ENCODE peak calls at places on chromosomes 3 and 15, in seven cellular contexts. E is fibroblast of lung, B is PC-3, Q is HL-60, Y is astrocyte of the spinal cord, M is HFF-Myc, T is cardiac muscle cell. D is an unnamed sample.

GRCh38 chr15:100651253-100651652 is 48.9 kb downstream of the ASB7 start:
- DNase-seq in E (peak), Q (no peak), M (no peak), B (peak), Y (no peak), T (peak), D (no peak)

GRCh38 chr3:97131476-97131875 is 317.1 kb downstream of the EPHA6 start:
- DNase-seq in T (no peak), Y (no peak), M (no peak), B (no peak), E (no peak), Q (no peak), D (no peak)

GRCh38 chr15:60835000-60835399 is 356.1 kb upstream of the ICE2 start:
- DNase-seq in Q (no peak), B (no peak), E (no peak), T (no peak), M (no peak), Y (no peak), D (no peak)

GRCh38 chr3:124206225-124206624 is 214.3 kb upstream of the ROPN1 start:
- DNase-seq in T (no peak), B (no peak), Y (no peak), M (no peak), E (no peak), Q (no peak), D (no peak)

GRCh38 chr3:100999160-100999559 is 5.9 kb upstream of the ABI3BP start:
- DNase-seq in T (no peak), B (no peak), Y (no peak), Q (no peak), E (no peak), M (no peak), D (no peak)

GRCh38 chr3:85796140-85796539 is 837.4 kb downstream of the CADM2 start:
- DNase-seq in T (no peak), B (no peak), Q (no peak), M (no peak), Y (no peak), E (peak), D (no peak)

GRCh38 chr3:142022381-142022780 is 127.0 kb downstream of the TFDP2 start:
- DNase-seq in T (peak), Y (peak), E (peak), M (peak), Q (peak), B (peak), D (peak)

GRCh38 chr15:49145651-49146609 is 9.5 kb downstream of the COPS2 start:
- DNase-seq in B (peak), E (peak), Q (peak), M (peak), T (peak), Y (peak), D (peak)

GRCh38 chr3:75138345-75138744 is 523.9 kb upstream of the CNTN3 start:
- DNase-seq in Y (no peak), E (no peak), Q (no peak), M (no peak), T (no peak), B (no peak), D (no peak)

GRCh38 chr3:173690542-173690941 is 293.0 kb downstream of the NLGN1 start:
- DNase-seq in T (no peak), Y (peak), E (peak), Q (no peak), M (no peak), B (peak), D (no peak)

GRCh38 chr15:75036269-75036668 is 12.9 kb downstream of the PPCDC start:
- DNase-seq in M (no peak), T (no peak), B (peak), Q (no peak), E (no peak), Y (no peak), D (no peak)

GRCh38 chr3:178084938-178085816 is 451.1 kb upstream of the KCNMB2 start:
- DNase-seq in Q (no peak), B (no peak), M (no peak), T (peak), Y (peak), E (peak), D (peak)

GRCh38 chr3:14286887-14287496 is 108.4 kb downstream of the LSM3 start:
- DNase-seq in Y (no peak), T (no peak), M (no peak), E (no peak), Q (peak), B (no peak), D (no peak)

GRCh38 chr3:138187296-138188012 is at the start of gene ARMC8:
- DNase-seq in B (peak), Q (peak), M (no peak), E (no peak), Y (peak), T (no peak), D (peak)

GRCh38 chr15:45121020-45121419 is 6.9 kb downstream of the DUOXA2 start:
- DNase-seq in E (no peak), M (no peak), B (no peak), T (no peak), Y (no peak), Q (no peak), D (no peak)

GRCh38 chr15:101055411-101055810 is 136.3 kb downstream of the LRRK1 start:
- DNase-seq in B (no peak), E (no peak), Q (no peak), Y (no peak), M (no peak), T (no peak), D (no peak)

GRCh38 chr15:85849946-85850345 is 55.2 kb upstream of the KLHL25 start:
- DNase-seq in T (no peak), B (no peak), Q (no peak), M (no peak), E (no peak), Y (no peak), D (no peak)

GRCh38 chr3:23455084-23455483 is 252.0 kb downstream of the UBE2E2 start:
- DNase-seq in M (peak), T (peak), Y (peak), Q (peak), E (peak), B (peak), D (peak)

GRCh38 chr3:60240558-60240957 is 1010.7 kb downstream of the FHIT start:
- DNase-seq in M (no peak), T (no peak), B (no peak), Q (no peak), Y (no peak), E (no peak), D (no peak)

GRCh38 chr15:53872410-53872809 is 105.8 kb upstream of the UNC13C start:
- DNase-seq in T (no peak), B (no peak), Y (no peak), Q (peak), E (no peak), M (no peak), D (no peak)

GRCh38 chr15:97521894-97522293 is 438.6 kb upstream of the ARRDC4 start:
- DNase-seq in E (peak), B (no peak), M (no peak), Q (no peak), T (peak), Y (peak), D (peak)

GRCh38 chr15:68558318-68559305 is 20.2 kb upstream of the CORO2B start:
- DNase-seq in E (peak), Y (no peak), M (no peak), T (no peak), B (no peak), Q (no peak), D (no peak)

GRCh38 chr3:138468886-138469285 is 34.5 kb downstream of the ESYT3 start:
- DNase-seq in E (no peak), M (no peak), B (peak), T (no peak), Q (no peak), Y (no peak), D (no peak)

GRCh38 chr15:63382966-63383710 is 1.5 kb upstream of the CA12 start:
- DNase-seq in M (no peak), Y (peak), E (peak), T (no peak), Q (no peak), B (peak), D (peak)

GRCh38 chr3:17775073-17775472 is 32.6 kb upstream of the TBC1D5 start:
- DNase-seq in B (no peak), T (no peak), M (no peak), Q (no peak), Y (no peak), E (no peak), D (no peak)

GRCh38 chr3:29156071-29156715 is 124.7 kb upstream of the RBMS3 start:
- DNase-seq in T (no peak), M (no peak), B (no peak), Q (no peak), Y (peak), E (peak), D (no peak)

GRCh38 chr15:81339321-81339720 is 15.4 kb upstream of the STARD5 start:
- DNase-seq in B (no peak), E (no peak), M (no peak), Y (no peak), T (no peak), Q (no peak), D (no peak)

GRCh38 chr15:44550256-44550655 is 13.3 kb downstream of the EIF3J start:
- DNase-seq in Y (peak), Q (no peak), T (peak), B (peak), M (no peak), E (peak), D (peak)

GRCh38 chr3:155101398-155101797 is 21.3 kb downstream of the MME start:
- DNase-seq in E (peak), B (no peak), T (peak), Y (peak), M (peak), Q (no peak), D (peak)

GRCh38 chr3:105166893-105167292 is 199.8 kb upstream of the ALCAM start:
- DNase-seq in E (peak), Q (no peak), M (no peak), T (no peak), B (no peak), Y (peak), D (peak)

GRCh38 chr15:69793783-69794451 is 303.8 kb downstream of the TLE3 start:
- DNase-seq in Y (no peak), Q (no peak), M (no peak), T (no peak), B (no peak), E (no peak), D (no peak)

GRCh38 chr3:69085543-69086132 is 901 bp downstream of the ARL6IP5 start:
- DNase-seq in E (peak), T (peak), B (no peak), Q (peak), Y (no peak), M (no peak), D (peak)

GRCh38 chr3:12963869-12964712 is 109.1 kb downstream of the IQSEC1 start:
- DNase-seq in M (no peak), Q (no peak), T (peak), E (no peak), B (no peak), Y (peak), D (peak)

GRCh38 chr3:64199933-64200332 is 25.3 kb downstream of the PRICKLE2 start:
- DNase-seq in M (no peak), B (no peak), T (no peak), E (no peak), Y (no peak), Q (no peak), D (no peak)

GRCh38 chr15:82110144-82110543 is 64.3 kb upstream of the MEX3B start:
- DNase-seq in Y (no peak), M (no peak), E (no peak), B (no peak), T (no peak), Q (no peak), D (no peak)

GRCh38 chr15:31297221-31297879 is 29.3 kb upstream of the KLF13 start:
- DNase-seq in Q (no peak), Y (no peak), M (no peak), B (no peak), E (no peak), T (no peak), D (no peak)

GRCh38 chr3:101271728-101272127 is 48.6 kb downstream of the IMPG2 start:
- DNase-seq in B (no peak), M (no peak), Q (no peak), T (no peak), Y (no peak), E (no peak), D (no peak)

DNA sequence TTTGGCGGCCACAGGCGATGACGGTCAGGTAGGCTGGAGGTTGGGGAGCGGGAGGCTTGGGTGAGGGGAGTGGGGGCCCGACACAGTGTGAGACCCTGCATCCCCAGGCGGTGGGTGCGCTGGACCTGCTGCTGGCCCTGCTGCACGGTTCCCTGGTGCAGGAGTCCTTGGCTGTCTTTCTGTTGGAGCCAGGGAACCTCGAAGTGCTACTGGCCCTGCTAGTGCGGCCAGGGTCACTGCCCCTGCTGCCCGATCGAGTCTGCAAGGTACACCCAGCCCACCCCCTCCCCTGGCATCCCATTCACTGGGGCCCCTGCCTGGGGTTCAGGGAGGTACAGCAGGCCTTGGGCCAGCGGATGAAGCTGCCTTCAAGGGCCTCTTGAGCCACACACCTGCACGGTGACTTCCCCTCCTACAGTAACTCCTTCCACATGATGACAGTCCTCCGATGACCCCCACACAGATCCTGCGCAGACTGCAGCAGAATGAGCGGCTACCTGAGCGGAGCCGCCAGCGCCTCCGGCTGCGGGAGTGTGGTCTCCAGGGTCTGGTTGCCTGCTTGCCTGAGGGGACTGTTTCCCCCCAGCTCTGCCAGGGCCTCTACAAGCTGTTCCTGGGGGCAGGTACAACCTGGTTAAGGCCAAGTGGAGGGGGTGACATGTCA is 19.5 kb downstream of the NBEAL2 start:
- DNase-seq in E (no peak), Q (no peak), M (no peak), T (no peak), Y (no peak), B (no peak), D (no peak)
- TF ChIP-seq CTCF in E (no peak), Q (no peak), M (no peak), T (no peak), Y (no peak), B (peak), D (no peak)

DNA sequence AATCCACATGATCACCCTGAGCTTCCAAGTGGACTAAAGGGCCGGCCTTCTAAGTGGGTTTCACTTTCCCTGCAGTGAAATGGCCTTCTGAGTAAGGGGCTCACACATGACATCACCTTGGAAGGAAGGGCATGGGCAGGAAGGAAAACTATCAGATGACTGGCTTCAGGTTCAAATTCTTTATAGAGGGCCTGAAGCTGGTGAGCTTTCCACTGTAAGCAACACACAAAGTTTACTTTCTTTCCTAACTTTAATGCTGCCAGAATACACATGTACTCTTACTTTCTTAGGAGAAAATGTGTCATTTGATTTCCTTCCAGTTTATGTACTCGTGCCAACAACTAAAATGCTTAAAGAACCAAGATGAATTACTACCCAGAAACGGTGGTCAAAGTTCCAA is 475.6 kb downstream of the FOXP1 start:
- DNase-seq in T (peak), B (peak), Y (peak), M (no peak), Q (no peak), E (peak), D (peak)
- H3K4me3 ChIP-seq in T (no peak), B (no peak), Y (no peak), M (no peak), Q (no peak), E (no peak), D (no peak)

GRCh38 chr3:18872466-18872865 is 275.8 kb upstream of the KCNH8 start:
- DNase-seq in Y (no peak), B (peak), T (no peak), M (no peak), E (no peak), Q (no peak), D (no peak)
- TF ChIP-seq CTCF in Y (no peak), B (peak), T (no peak), M (no peak), E (no peak), Q (no peak), D (no peak)

GRCh38 chr3:146504546-146505197 is 35.3 kb upstream of the PLSCR2 start:
- DNase-seq in E (peak), B (peak), T (no peak), M (no peak), Q (no peak), Y (no peak), D (no peak)
- H3K4me3 ChIP-seq in E (no peak), B (peak), T (no peak), M (no peak), Q (no peak), Y (no peak), D (no peak)

DNA sequence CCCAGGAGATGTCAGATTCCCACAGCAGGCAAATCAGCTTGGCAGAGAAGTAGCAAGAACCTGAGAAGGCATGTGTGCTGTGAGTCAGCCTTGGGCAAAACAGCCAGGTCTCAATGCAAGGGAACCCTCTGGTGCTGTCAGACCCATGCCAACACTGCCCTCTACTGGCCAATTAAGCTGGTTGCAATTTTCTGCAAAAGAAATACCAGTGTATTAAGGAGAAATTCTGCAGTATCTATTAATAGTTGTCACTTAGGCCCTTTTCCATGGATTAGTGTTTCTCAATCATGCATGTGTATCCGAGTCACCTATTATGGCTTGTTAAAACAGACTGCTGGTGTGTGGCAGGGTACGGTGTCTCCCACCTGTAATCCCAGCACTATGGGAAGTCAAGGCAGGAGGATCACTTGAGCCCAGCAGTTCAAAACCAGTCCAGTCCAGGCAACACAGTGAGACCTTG is 26.2 kb downstream of the MAP4 start:
- DNase-seq in T (peak), E (peak), M (peak), Y (peak), Q (peak), B (peak), D (peak)
- TF ChIP-seq CTCF in T (peak), E (peak), M (peak), Y (peak), Q (peak), B (peak), D (peak)

GRCh38 chr15:78415284-78415683 is 22.7 kb upstream of the IREB2 start:
- DNase-seq in Y (peak), Q (no peak), M (no peak), E (peak), T (peak), B (peak), D (peak)
- H3K4me3 ChIP-seq in Y (no peak), Q (no peak), M (no peak), E (no peak), T (no peak), B (no peak), D (no peak)

GRCh38 chr15:66386204-66387123 is at the start of gene MAP2K1:
- DNase-seq in B (peak), Q (peak), T (peak), M (peak), E (peak), Y (peak), D (peak)
- TF ChIP-seq CTCF in B (peak), Q (peak), T (peak), M (peak), E (peak), Y (peak), D (peak)

DNA sequence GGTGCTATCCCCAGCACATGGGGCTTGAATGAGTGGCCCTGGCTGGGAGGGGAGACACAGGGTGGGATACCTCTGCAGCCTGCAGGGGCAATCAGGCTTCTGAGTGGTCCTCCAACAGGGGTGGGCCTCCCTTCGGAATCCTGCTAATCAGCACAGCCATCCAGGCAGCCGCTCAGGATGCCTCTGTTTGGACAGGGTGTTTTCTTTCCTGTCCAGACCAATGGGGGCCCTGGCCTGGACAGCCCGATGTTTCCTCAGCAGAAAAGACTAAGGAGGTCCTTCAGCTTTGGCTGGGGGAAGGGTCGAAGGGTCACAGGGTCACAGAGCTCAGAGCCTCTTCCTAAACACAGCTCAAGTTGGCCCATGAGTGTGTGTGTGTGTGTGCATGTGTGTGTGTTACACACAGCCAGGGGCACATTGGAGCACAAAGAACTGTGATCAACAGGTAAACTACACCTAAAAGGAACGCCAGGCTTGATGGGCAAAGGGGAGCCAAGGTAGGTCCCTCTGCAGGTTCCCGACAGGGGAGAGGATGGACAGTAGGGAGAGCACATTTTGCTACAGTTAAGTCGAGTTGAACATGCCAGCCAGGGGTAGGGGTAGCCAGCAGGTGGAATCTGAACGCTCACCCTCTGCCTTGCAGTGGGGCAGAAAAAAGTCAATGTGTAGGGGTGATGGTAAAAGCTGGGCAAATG is 1.1 kb upstream of the HAPLN3 start:
- DNase-seq in T (no peak), E (no peak), Y (no peak), M (no peak), B (no peak), Q (no peak), D (no peak)
- H3K4me3 ChIP-seq in T (no peak), E (no peak), Y (no peak), M (no peak), B (no peak), Q (no peak), D (no peak)

GRCh38 chr3:119796368-119796767 is 14.5 kb downstream of the NR1I2 start:
- DNase-seq in T (no peak), M (no peak), Y (no peak), Q (no peak), E (no peak), B (no peak), D (no peak)
- TF ChIP-seq CTCF in T (no peak), M (no peak), Y (no peak), Q (no peak), E (no peak), B (no peak), D (no peak)

D was measured in cardiac fibroblast.